ENCODE peak calls at places on chromosome 7, in four cellular contexts. W, C, A and I are unnamed samples.

GRCh38 chr7:25963733-25964132 is 188.3 kb upstream of the NFE2L3 start:
- DNase-seq in W (no peak), C (no peak), A (no peak), I (no peak)

GRCh38 chr7:101386558-101387199 is 24.0 kb downstream of the COL26A1 start:
- DNase-seq in W (no peak), C (peak; percentile 87), A (no peak), I (peak; percentile 88)

GRCh38 chr7:132394283-132395003 is 181.8 kb downstream of the PLXNA4 start:
- DNase-seq in W (no peak), C (peak; percentile 41), A (no peak), I (peak; percentile 22)

GRCh38 chr7:120431016-120431415 is 158.0 kb downstream of the KCND2 start:
- DNase-seq in W (no peak), C (no peak), A (no peak), I (no peak)

GRCh38 chr7:136294977-136295376 is 317.8 kb upstream of the MTPN start:
- DNase-seq in W (no peak), C (no peak), A (no peak), I (no peak)

GRCh38 chr7:117071597-117071996 is 118.3 kb downstream of the ST7 start:
- DNase-seq in W (no peak), C (peak; percentile 19), A (no peak), I (no peak)

GRCh38 chr7:150317748-150318444 is 5.3 kb upstream of the LRRC61 start:
- DNase-seq in W (no peak), C (no peak), A (no peak), I (no peak)

GRCh38 chr7:152076940-152077933 is 51.8 kb downstream of the GALNT11 start:
- DNase-seq in W (no peak), C (peak; percentile 26), A (no peak), I (no peak)

GRCh38 chr7:149874644-149875028 is 867 bp downstream of the ATP6V0E2 start:
- DNase-seq in W (no peak), C (no peak), A (no peak), I (no peak)

GRCh38 chr7:26122745-26123144 is 29.3 kb upstream of the NFE2L3 start:
- DNase-seq in W (no peak), C (no peak), A (no peak), I (no peak)

GRCh38 chr7:51121036-51121780 is 195.4 kb downstream of the COBL start:
- DNase-seq in W (no peak), C (no peak), A (no peak), I (no peak)
- H3K4me3 ChIP-seq in W (no peak overlapping the region), C (no peak overlapping the region), A (no peak overlapping the region), I (no peak overlapping the region)

GRCh38 chr7:100158229-100159098 is at the start of gene TRAPPC14:
- DNase-seq in W (peak; percentile 72), C (peak; percentile 100), A (peak; percentile 99), I (peak; percentile 96)

GRCh38 chr7:100157334-100158228 is 942 bp downstream of the TRAPPC14 start:
- DNase-seq in W (no peak), C (peak; percentile 70), A (no peak), I (peak; percentile 52)

GRCh38 chr7:100155553-100156317 is 2.8 kb downstream of the TRAPPC14 start:
- DNase-seq in W (no peak), C (peak; percentile 24), A (no peak), I (no peak)

GRCh38 chr7:100156331-100157068 is 2.0 kb downstream of the TRAPPC14 start:
- DNase-seq in W (no peak), C (peak; percentile 40), A (no peak), I (no peak)

GRCh38 chr7:100157069-100157333 is 1.5 kb downstream of the TRAPPC14 start:
- DNase-seq in W (no peak), C (no peak), A (no peak), I (no peak)
- H3K4me3 ChIP-seq in W (no peak overlapping the region), C (peak overlapping the region; percentile 87), A (peak overlapping the region; percentile 75), I (peak overlapping the region; percentile 79)

DNA sequence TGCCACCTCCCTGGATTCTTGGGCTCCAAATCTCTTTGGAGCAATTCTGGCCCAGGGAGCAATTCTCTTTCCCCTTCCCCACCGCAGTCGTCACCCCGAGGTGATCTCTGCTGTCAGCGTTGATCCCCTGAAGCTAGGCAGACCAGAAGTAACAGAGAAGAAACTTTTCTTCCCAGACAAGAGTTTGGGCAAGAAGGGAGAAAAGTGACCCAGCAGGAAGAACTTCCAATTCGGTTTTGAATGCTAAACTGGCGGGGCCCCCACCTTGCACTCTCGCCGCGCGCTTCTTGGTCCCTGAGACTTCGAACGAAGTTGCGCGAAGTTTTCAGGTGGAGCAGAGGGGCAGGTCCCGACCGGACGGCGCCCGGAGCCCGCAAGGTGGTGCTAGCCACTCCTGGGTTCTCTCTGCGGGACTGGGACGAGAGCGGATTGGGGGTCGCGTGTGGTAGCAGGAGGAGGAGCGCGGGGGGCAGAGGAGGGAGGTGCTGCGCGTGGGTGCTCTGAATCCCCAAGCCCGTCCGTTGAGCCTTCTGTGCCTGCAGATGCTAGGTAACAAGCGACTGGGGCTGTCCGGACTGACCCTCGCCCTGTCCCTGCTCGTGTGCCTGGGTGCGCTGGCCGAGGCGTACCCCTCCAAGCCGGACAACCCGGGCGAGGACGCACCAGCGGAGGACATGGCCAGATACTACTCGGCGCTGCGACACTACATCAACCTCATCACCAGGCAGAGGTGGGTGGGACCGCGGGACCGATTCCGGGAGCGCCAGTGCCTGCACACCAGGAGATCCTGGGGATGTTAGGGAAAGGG is 913 bp downstream of the NPY start:
- DNase-seq in W (no peak), C (peak; percentile 65), A (peak; percentile 78), I (no peak)
- H3K4me3 ChIP-seq in W (peak overlapping the region; percentile 30), C (peak overlapping the region; percentile 52), A (no peak overlapping the region), I (peak overlapping the region; percentile 49)

GRCh38 chr7:155455776-155456516 is 2.0 kb upstream of the EN2 start:
- DNase-seq in W (no peak), C (peak; percentile 51), A (no peak), I (no peak)
- H3K4me3 ChIP-seq in W (no peak overlapping the region), C (no peak overlapping the region), A (no peak overlapping the region), I (no peak overlapping the region)